ENCODE peak calls at places on chromosome 21, in ten cellular contexts. D, R, S, K, O, P, J, N, G and E are unnamed samples. For H3K36me3 and H3K27me3, the result is how much of the 10 kb centered on the place peaks cover.

GRCh38 chr21:25589905-25590304 is 17.4 kb downstream of the MRPL39 start:
- DNase-seq in D (no peak), R (no peak), S (no peak), K (no peak), O (no peak), P (no peak), J (no peak), N (no peak), G (no peak), E (no peak)

GRCh38 chr21:46425061-46425460 is 33.6 kb upstream of the DIP2A start:
- DNase-seq in D (no peak), R (no peak), S (no peak), K (no peak), O (no peak), P (no peak), J (no peak), N (no peak), G (no peak), E (no peak)

GRCh38 chr21:26801524-26801923 is 43.7 kb downstream of the ADAMTS1 start:
- DNase-seq in D (peak), R (no peak), S (no peak), K (no peak), O (peak), P (no peak), J (no peak), N (no peak), G (peak), E (no peak)

GRCh38 chr21:19510653-19511052 is 1107.1 kb upstream of the TMPRSS15 start:
- DNase-seq in D (no peak), R (no peak), S (no peak), K (no peak), O (no peak), P (no peak), J (no peak), N (no peak), G (no peak), E (no peak)

GRCh38 chr21:23394458-23394857 is 2212.8 kb downstream of the MRPL39 start:
- DNase-seq in D (no peak), R (no peak), S (no peak), K (no peak), O (no peak), P (no peak), J (no peak), N (no peak), G (no peak), E (no peak)

GRCh38 chr21:29155118-29155932 is 24.9 kb downstream of the MAP3K7CL start:
- DNase-seq in D (peak), R (no peak), S (no peak), K (no peak), O (peak), P (peak), J (peak), N (no peak), G (peak), E (peak)

GRCh38 chr21:27110956-27111355 is 144.1 kb upstream of the ADAMTS5 start:
- DNase-seq in D (peak), R (no peak), S (no peak), K (no peak), O (no peak), P (no peak), J (no peak), N (no peak), G (no peak), E (no peak)

GRCh38 chr21:36744190-36744559 is 45.3 kb downstream of the SIM2 start:
- DNase-seq in D (no peak), R (no peak), S (no peak), K (no peak), O (no peak), P (no peak), J (no peak), N (no peak), G (no peak), E (no peak)

GRCh38 chr21:25441835-25442234 is 165.4 kb downstream of the MRPL39 start:
- DNase-seq in D (no peak), R (no peak), S (no peak), K (no peak), O (no peak), P (no peak), J (no peak), N (no peak), G (no peak), E (no peak)

GRCh38 chr21:30718239-30718909 is at the start of gene KRTAP21-3:
- DNase-seq in D (no peak), R (no peak), S (no peak), K (no peak), O (no peak), P (no peak), J (no peak), N (no peak), G (no peak), E (no peak)

GRCh38 chr21:22444990-22445389 is 1446.8 kb downstream of the NCAM2 start:
- DNase-seq in D (no peak), R (no peak), S (no peak), K (no peak), O (no peak), P (no peak), J (no peak), N (no peak), G (no peak), E (no peak)

GRCh38 chr21:35111531-35111930 is 62.4 kb upstream of the RUNX1 start:
- DNase-seq in D (no peak), R (no peak), S (no peak), K (no peak), O (no peak), P (no peak), J (no peak), N (no peak), G (no peak), E (no peak)

GRCh38 chr21:17466166-17466565 is 46.7 kb upstream of the CXADR start:
- DNase-seq in D (peak), R (no peak), S (no peak), K (no peak), O (peak), P (no peak), J (peak), N (peak), G (peak), E (peak)

GRCh38 chr21:34707876-34708325 is 39.1 kb downstream of the CLIC6 start:
- DNase-seq in D (no peak), R (no peak), S (no peak), K (no peak), O (no peak), P (no peak), J (no peak), N (no peak), G (no peak), E (no peak)

GRCh38 chr21:22710725-22711124 is 1712.5 kb downstream of the NCAM2 start:
- DNase-seq in D (no peak), R (no peak), S (no peak), K (no peak), O (no peak), P (no peak), J (no peak), N (no peak), G (no peak), E (no peak)

DNA sequence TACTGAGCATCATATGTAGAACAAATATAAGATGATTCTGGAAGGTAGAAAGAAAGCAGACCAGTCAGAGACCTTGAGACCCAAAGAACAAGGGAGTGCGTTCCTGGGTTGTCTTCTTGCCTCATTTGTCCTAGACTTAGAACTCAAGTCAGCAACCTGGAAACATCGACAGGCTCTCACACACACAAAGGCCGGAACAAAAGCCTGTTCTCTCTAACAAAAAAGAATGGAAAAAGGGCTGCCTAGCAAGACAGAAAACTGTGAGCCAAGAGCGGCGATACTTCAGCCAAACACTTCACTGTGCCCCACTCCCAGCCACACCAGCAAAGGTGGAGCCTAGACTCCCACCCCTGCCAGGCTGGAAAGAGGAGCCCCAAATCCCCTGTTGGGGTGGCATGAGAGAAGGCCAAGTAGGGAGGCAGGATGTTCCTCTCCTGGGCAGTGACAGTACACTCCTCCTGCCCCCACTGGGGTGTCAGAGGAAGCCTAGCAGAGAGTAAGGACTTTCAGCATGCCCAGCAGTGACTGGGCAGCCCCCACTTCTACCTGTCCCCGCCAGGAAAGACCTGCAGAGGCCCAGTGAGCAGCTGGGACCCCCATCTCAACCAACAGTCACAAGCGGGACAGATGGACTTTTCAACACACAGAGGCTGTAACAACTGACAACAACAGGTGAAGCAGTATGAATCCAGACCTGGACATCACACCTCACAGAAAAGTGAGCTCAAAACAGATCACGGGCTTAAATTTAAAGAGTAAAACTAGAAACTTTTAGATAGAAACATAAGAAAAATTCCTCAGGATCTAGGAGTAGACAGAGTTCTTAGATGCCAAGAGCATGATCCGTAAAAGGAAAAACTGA is 33.0 kb downstream of the MRAP start:
- DNase-seq in D (no peak), R (no peak), S (no peak), K (no peak), O (no peak), P (peak), J (peak), N (no peak), G (no peak), E (no peak)
- H3K36me3 ChIP-seq in D (half or more), R (under half), S (under half), K (half or more), O (under half), P (under half), J (under half), N (under half), G (under half), E (half or more)

GRCh38 chr21:41772351-41773080 is 5.7 kb upstream of the RIPK4 start:
- DNase-seq in D (no peak), R (no peak), S (no peak), K (no peak), O (no peak), P (peak), J (no peak), N (no peak), G (no peak), E (no peak)
- H3K27me3 ChIP-seq in D (half or more), R (under half), S (under half), K (under half), O (under half), P (half or more), J (under half), N (under half), G (under half), E (under half)

DNA sequence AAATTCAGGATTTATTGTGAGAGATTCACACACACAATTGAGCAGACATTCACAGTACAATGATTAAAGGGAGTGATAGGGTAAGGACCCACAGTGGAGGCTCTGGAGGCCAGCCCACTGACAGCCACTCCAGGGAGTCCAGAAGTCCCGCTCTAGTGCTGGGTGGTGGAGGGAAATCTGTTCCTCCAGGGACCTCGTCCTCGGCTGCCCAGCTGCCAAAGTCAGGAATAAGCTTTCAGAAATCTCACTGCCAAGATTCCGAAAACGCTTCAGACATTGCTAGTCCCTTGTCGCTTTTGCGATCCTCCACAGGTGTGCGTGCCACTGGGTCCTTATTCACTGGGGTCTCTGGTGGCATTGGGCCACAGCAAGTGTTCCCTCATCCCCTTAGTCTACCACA is 2.3 kb downstream of the MX1 start:
- DNase-seq in D (no peak), R (no peak), S (no peak), K (no peak), O (no peak), P (no peak), J (no peak), N (no peak), G (no peak), E (no peak)
- H3K4me3 ChIP-seq in D (no peak), R (no peak), S (no peak), K (no peak), O (no peak), P (no peak), J (no peak), N (no peak), G (no peak), E (no peak)

GRCh38 chr21:39345440-39345839 is 3.4 kb downstream of the HMGN1 start:
- DNase-seq in D (no peak), R (no peak), S (no peak), K (no peak), O (no peak), P (no peak), J (no peak), N (no peak), G (no peak), E (no peak)
- H3K36me3 ChIP-seq in D (under half), R (under half), S (under half), K (half or more), O (under half), P (under half), J (under half), N (under half), G (half or more), E (half or more)

GRCh38 chr21:15004721-15005370 is 60.0 kb downstream of the NRIP1 start:
- DNase-seq in D (peak), R (no peak), S (no peak), K (no peak), O (no peak), P (no peak), J (no peak), N (no peak), G (peak), E (no peak)
- H3K27me3 ChIP-seq in D (under half), R (under half), S (under half), K (under half), O (under half), P (half or more), J (under half), N (under half), G (under half), E (under half)

GRCh38 chr21:45114475-45114874 is 40.1 kb downstream of the ADARB1 start:
- DNase-seq in D (no peak), R (no peak), S (no peak), K (no peak), O (no peak), P (no peak), J (no peak), N (no peak), G (no peak), E (no peak)
- H3K4me3 ChIP-seq in D (no peak), R (no peak), S (no peak), K (no peak), O (no peak), P (no peak), J (no peak), N (no peak), G (no peak), E (no peak)

GRCh38 chr21:43686811-43687565 is 27.6 kb downstream of the RRP1B start:
- DNase-seq in D (no peak), R (no peak), S (no peak), K (no peak), O (no peak), P (no peak), J (no peak), N (no peak), G (no peak), E (no peak)
- H3K36me3 ChIP-seq in D (half or more), R (under half), S (half or more), K (half or more), O (half or more), P (under half), J (under half), N (under half), G (under half), E (half or more)

GRCh38 chr21:45332415-45332814 is 44.7 kb upstream of the POFUT2 start:
- DNase-seq in D (no peak), R (no peak), S (no peak), K (peak), O (no peak), P (no peak), J (peak), N (no peak), G (no peak), E (no peak)
- H3K27me3 ChIP-seq in D (under half), R (under half), S (under half), K (under half), O (under half), P (under half), J (under half), N (under half), G (under half), E (under half)

GRCh38 chr21:10575311-10575667 is 53.9 kb downstream of the TPTE start:
- DNase-seq in D (no peak), R (no peak), S (no peak), K (no peak), O (no peak), P (no peak), J (no peak), N (no peak), G (no peak), E (no peak)
- H3K4me3 ChIP-seq in D (no peak), R (no peak), S (no peak), K (no peak), O (no peak), P (no peak), J (no peak), N (no peak), G (no peak), E (no peak)

GRCh38 chr21:33543505-33544129 is 779 bp downstream of the SON start:
- DNase-seq in D (peak), R (peak), S (no peak), K (peak), O (no peak), P (peak), J (peak), N (peak), G (peak), E (peak)

GRCh38 chr21:33546076-33546475 is 3.2 kb downstream of the SON start:
- DNase-seq in D (no peak), R (no peak), S (no peak), K (no peak), O (no peak), P (no peak), J (no peak), N (no peak), G (peak), E (no peak)

GRCh38 chr21:33541756-33542639 is at the start of gene GART:
- DNase-seq in D (peak), R (peak), S (no peak), K (peak), O (peak), P (peak), J (peak), N (peak), G (peak), E (peak)

GRCh38 chr21:33542640-33543504 is at the start of gene SON:
- DNase-seq in D (peak), R (peak), S (peak), K (peak), O (peak), P (peak), J (peak), N (peak), G (peak), E (peak)

GRCh38 chr21:33544451-33544850 is 1.6 kb downstream of the SON start:
- DNase-seq in D (no peak), R (no peak), S (no peak), K (no peak), O (no peak), P (no peak), J (no peak), N (no peak), G (peak), E (no peak)
- H3K36me3 ChIP-seq in D (under half), R (under half), S (under half), K (under half), O (under half), P (under half), J (under half), N (under half), G (under half), E (half or more)